ENCODE peak calls at places on chromosomes 2 and 18, in nine cellular contexts. One of them, this sample, is unnamed.

GRCh38 chr2:118847447-118848172 is at the start of gene EN1:
- DNase-seq in small intestine: no peak
- DNase-seq in activated CD4-positive, alpha-beta T cell treated with anti-CD3 and anti-CD28 coated beads, Interleukin-2, amount 50 U/mL, for 48 hours: no peak
- DNase-seq in SW480: peak; percentile 67
- DNase-seq in T follicular helper cell: no peak
- DNase-seq in Right ventricle myocardium superior: peak; percentile 57
- DNase-seq in KBM-7: no peak
- DNase-seq in activated naive CD4-positive, alpha-beta T cell treated with anti-CD3 and anti-CD28 coated beads for 36 hours: peak; percentile 40
- DNase-seq in dorsolateral prefrontal cortex: no peak
- DNase-seq in this sample: no peak

GRCh38 chr18:47284691-47285370 is 33.4 kb upstream of the SKOR2 start:
- DNase-seq in small intestine: no peak
- DNase-seq in activated CD4-positive, alpha-beta T cell treated with anti-CD3 and anti-CD28 coated beads, Interleukin-2, amount 50 U/mL, for 48 hours: no peak
- DNase-seq in SW480: no peak
- DNase-seq in T follicular helper cell: no peak
- DNase-seq in Right ventricle myocardium superior: no peak
- DNase-seq in KBM-7: no peak
- DNase-seq in activated naive CD4-positive, alpha-beta T cell treated with anti-CD3 and anti-CD28 coated beads for 36 hours: no peak
- DNase-seq in dorsolateral prefrontal cortex: no peak
- DNase-seq in this sample: no peak

GRCh38 chr2:217854684-217855083 is 148.1 kb downstream of the TNS1 start:
- DNase-seq in small intestine: no peak
- DNase-seq in activated CD4-positive, alpha-beta T cell treated with anti-CD3 and anti-CD28 coated beads, Interleukin-2, amount 50 U/mL, for 48 hours: no peak
- DNase-seq in SW480: no peak
- DNase-seq in T follicular helper cell: no peak
- DNase-seq in Right ventricle myocardium superior: no peak
- DNase-seq in KBM-7: no peak
- DNase-seq in activated naive CD4-positive, alpha-beta T cell treated with anti-CD3 and anti-CD28 coated beads for 36 hours: no peak
- DNase-seq in dorsolateral prefrontal cortex: no peak
- DNase-seq in this sample: no peak

GRCh38 chr2:225889452-225889851 is 489.9 kb downstream of the NYAP2 start:
- DNase-seq in small intestine: peak; percentile 32
- DNase-seq in activated CD4-positive, alpha-beta T cell treated with anti-CD3 and anti-CD28 coated beads, Interleukin-2, amount 50 U/mL, for 48 hours: no peak
- DNase-seq in SW480: peak; percentile 54
- DNase-seq in T follicular helper cell: no peak
- DNase-seq in Right ventricle myocardium superior: no peak
- DNase-seq in KBM-7: peak; percentile 49
- DNase-seq in activated naive CD4-positive, alpha-beta T cell treated with anti-CD3 and anti-CD28 coated beads for 36 hours: no peak
- DNase-seq in dorsolateral prefrontal cortex: no peak
- DNase-seq in this sample: no peak

GRCh38 chr2:66845307-66845706 is 410.4 kb downstream of the MEIS1 start:
- DNase-seq in small intestine: no peak
- DNase-seq in activated CD4-positive, alpha-beta T cell treated with anti-CD3 and anti-CD28 coated beads, Interleukin-2, amount 50 U/mL, for 48 hours: no peak
- DNase-seq in SW480: no peak
- DNase-seq in T follicular helper cell: no peak
- DNase-seq in Right ventricle myocardium superior: no peak
- DNase-seq in KBM-7: no peak
- DNase-seq in activated naive CD4-positive, alpha-beta T cell treated with anti-CD3 and anti-CD28 coated beads for 36 hours: no peak
- DNase-seq in dorsolateral prefrontal cortex: no peak
- DNase-seq in this sample: no peak

GRCh38 chr2:79120194-79120713 is at the start of gene REG1A:
- DNase-seq in small intestine: peak; percentile 87
- DNase-seq in activated CD4-positive, alpha-beta T cell treated with anti-CD3 and anti-CD28 coated beads, Interleukin-2, amount 50 U/mL, for 48 hours: no peak
- DNase-seq in SW480: no peak
- DNase-seq in T follicular helper cell: no peak
- DNase-seq in Right ventricle myocardium superior: no peak
- DNase-seq in KBM-7: no peak
- DNase-seq in activated naive CD4-positive, alpha-beta T cell treated with anti-CD3 and anti-CD28 coated beads for 36 hours: no peak
- DNase-seq in dorsolateral prefrontal cortex: no peak
- DNase-seq in this sample: no peak

GRCh38 chr2:193818801-193819499 is 1624.2 kb upstream of the TMEFF2 start:
- DNase-seq in small intestine: no peak
- DNase-seq in activated CD4-positive, alpha-beta T cell treated with anti-CD3 and anti-CD28 coated beads, Interleukin-2, amount 50 U/mL, for 48 hours: no peak
- DNase-seq in SW480: no peak
- DNase-seq in T follicular helper cell: no peak
- DNase-seq in Right ventricle myocardium superior: no peak
- DNase-seq in KBM-7: no peak
- DNase-seq in activated naive CD4-positive, alpha-beta T cell treated with anti-CD3 and anti-CD28 coated beads for 36 hours: no peak
- DNase-seq in dorsolateral prefrontal cortex: no peak
- DNase-seq in this sample: no peak

GRCh38 chr2:98698896-98699295 is 32.0 kb downstream of the MGAT4A start:
- DNase-seq in small intestine: peak; percentile 50
- DNase-seq in activated CD4-positive, alpha-beta T cell treated with anti-CD3 and anti-CD28 coated beads, Interleukin-2, amount 50 U/mL, for 48 hours: no peak
- DNase-seq in SW480: no peak
- DNase-seq in T follicular helper cell: no peak
- DNase-seq in Right ventricle myocardium superior: no peak
- DNase-seq in KBM-7: no peak
- DNase-seq in activated naive CD4-positive, alpha-beta T cell treated with anti-CD3 and anti-CD28 coated beads for 36 hours: no peak
- DNase-seq in dorsolateral prefrontal cortex: no peak
- DNase-seq in this sample: no peak

GRCh38 chr18:51044928-51045587 is 15.0 kb downstream of the SMAD4 start:
- DNase-seq in small intestine: peak; percentile 28
- DNase-seq in activated CD4-positive, alpha-beta T cell treated with anti-CD3 and anti-CD28 coated beads, Interleukin-2, amount 50 U/mL, for 48 hours: no peak
- DNase-seq in SW480: no peak
- DNase-seq in T follicular helper cell: no peak
- DNase-seq in Right ventricle myocardium superior: no peak
- DNase-seq in KBM-7: no peak
- DNase-seq in activated naive CD4-positive, alpha-beta T cell treated with anti-CD3 and anti-CD28 coated beads for 36 hours: no peak
- DNase-seq in dorsolateral prefrontal cortex: no peak
- DNase-seq in this sample: no peak

GRCh38 chr2:68465081-68465916 is 1.8 kb downstream of the FBXO48 start:
- DNase-seq in small intestine: no peak
- DNase-seq in activated CD4-positive, alpha-beta T cell treated with anti-CD3 and anti-CD28 coated beads, Interleukin-2, amount 50 U/mL, for 48 hours: peak; percentile 57
- DNase-seq in SW480: no peak
- DNase-seq in T follicular helper cell: no peak
- DNase-seq in Right ventricle myocardium superior: no peak
- DNase-seq in KBM-7: no peak
- DNase-seq in activated naive CD4-positive, alpha-beta T cell treated with anti-CD3 and anti-CD28 coated beads for 36 hours: peak; percentile 74
- DNase-seq in dorsolateral prefrontal cortex: no peak
- DNase-seq in this sample: no peak

This sample was measured in posterior cingulate gyrus.